ENCODE peak calls at places on chromosomes 13 and 19, in five cellular contexts. One of them, this sample, is unnamed.

GRCh38 chr13:32262165-32262564 is 53.0 kb downstream of the ZAR1L start:
- DNase-seq in astrocyte of the cerebellum: no peak
- DNase-seq in mucosa of descending colon: no peak
- DNase-seq in SJSA1: no peak
- DNase-seq in mammary epithelial cell: peak
- DNase-seq in this sample: no peak

GRCh38 chr13:24228852-24229458 is 68.4 kb downstream of the SPATA13 start:
- DNase-seq in SJSA1: no peak
- DNase-seq in mammary epithelial cell: peak
- DNase-seq in mucosa of descending colon: no peak
- DNase-seq in astrocyte of the cerebellum: peak
- DNase-seq in this sample: no peak

GRCh38 chr19:42113641-42114348 is 18.5 kb downstream of the POU2F2 start:
- DNase-seq in mammary epithelial cell: peak
- DNase-seq in SJSA1: peak
- DNase-seq in mucosa of descending colon: no peak
- DNase-seq in astrocyte of the cerebellum: peak
- DNase-seq in this sample: no peak

GRCh38 chr19:16795042-16795441 is 34.2 kb upstream of the SIN3B start:
- DNase-seq in astrocyte of the cerebellum: no peak
- DNase-seq in mammary epithelial cell: no peak
- DNase-seq in SJSA1: no peak
- DNase-seq in mucosa of descending colon: no peak
- DNase-seq in this sample: no peak

GRCh38 chr13:34863360-34864135 is 78.5 kb upstream of the NBEA start:
- DNase-seq in astrocyte of the cerebellum: peak
- DNase-seq in SJSA1: no peak
- DNase-seq in mucosa of descending colon: no peak
- DNase-seq in mammary epithelial cell: peak
- DNase-seq in this sample: no peak

GRCh38 chr13:114146629-114147028 is 14.2 kb upstream of the RASA3 start:
- DNase-seq in mammary epithelial cell: no peak
- DNase-seq in SJSA1: no peak
- DNase-seq in mucosa of descending colon: peak
- DNase-seq in astrocyte of the cerebellum: no peak
- DNase-seq in this sample: no peak

GRCh38 chr19:17560205-17560595 is 4.8 kb downstream of the COLGALT1 start:
- DNase-seq in astrocyte of the cerebellum: no peak
- DNase-seq in mucosa of descending colon: no peak
- DNase-seq in mammary epithelial cell: no peak
- DNase-seq in SJSA1: no peak
- DNase-seq in this sample: no peak

GRCh38 chr13:53250272-53250875 is 221.8 kb downstream of the OLFM4 start:
- DNase-seq in mammary epithelial cell: peak
- DNase-seq in astrocyte of the cerebellum: peak
- DNase-seq in SJSA1: no peak
- DNase-seq in mucosa of descending colon: no peak
- DNase-seq in this sample: no peak

GRCh38 chr19:42074513-42075363 is 1.2 kb upstream of the ZNF574 start:
- DNase-seq in astrocyte of the cerebellum: no peak
- DNase-seq in mucosa of descending colon: peak
- DNase-seq in SJSA1: no peak
- DNase-seq in mammary epithelial cell: no peak
- DNase-seq in this sample: peak

GRCh38 chr13:51811920-51812328 is 8.0 kb upstream of the DHRS12 start:
- DNase-seq in astrocyte of the cerebellum: no peak
- DNase-seq in mucosa of descending colon: no peak
- DNase-seq in mammary epithelial cell: peak
- DNase-seq in SJSA1: no peak
- DNase-seq in this sample: no peak

GRCh38 chr19:28154077-28154476 is 1058.9 kb downstream of the UQCRFS1 start:
- DNase-seq in SJSA1: no peak
- DNase-seq in mammary epithelial cell: no peak
- DNase-seq in astrocyte of the cerebellum: no peak
- DNase-seq in mucosa of descending colon: no peak
- DNase-seq in this sample: no peak

GRCh38 chr13:103187621-103188020 is 121.4 kb upstream of the SLC10A2 start:
- DNase-seq in SJSA1: no peak
- DNase-seq in astrocyte of the cerebellum: no peak
- DNase-seq in mucosa of descending colon: no peak
- DNase-seq in mammary epithelial cell: no peak
- DNase-seq in this sample: no peak

GRCh38 chr13:49022472-49023144 is 46.9 kb downstream of the FNDC3A start:
- DNase-seq in astrocyte of the cerebellum: no peak
- DNase-seq in SJSA1: no peak
- DNase-seq in mammary epithelial cell: peak
- DNase-seq in mucosa of descending colon: no peak
- DNase-seq in this sample: no peak

GRCh38 chr13:97246596-97246995 is 24.5 kb downstream of the MBNL2 start:
- DNase-seq in astrocyte of the cerebellum: no peak
- DNase-seq in SJSA1: no peak
- DNase-seq in mammary epithelial cell: no peak
- DNase-seq in mucosa of descending colon: no peak
- DNase-seq in this sample: no peak

GRCh38 chr19:55373993-55374757 is 2.5 kb upstream of the TMEM190 start:
- DNase-seq in astrocyte of the cerebellum: no peak
- DNase-seq in mammary epithelial cell: no peak
- DNase-seq in SJSA1: peak
- DNase-seq in mucosa of descending colon: no peak
- DNase-seq in this sample: no peak

GRCh38 chr13:23348270-23349126 is 85.0 kb downstream of the SACS start:
- DNase-seq in astrocyte of the cerebellum: no peak
- DNase-seq in mucosa of descending colon: no peak
- DNase-seq in mammary epithelial cell: no peak
- DNase-seq in SJSA1: no peak
- DNase-seq in this sample: no peak

GRCh38 chr13:40058757-40059236 is 403.3 kb downstream of the COG6 start:
- DNase-seq in SJSA1: no peak
- DNase-seq in mammary epithelial cell: peak
- DNase-seq in astrocyte of the cerebellum: no peak
- DNase-seq in mucosa of descending colon: no peak
- DNase-seq in this sample: no peak

GRCh38 chr13:44373601-44374347 is at the start of gene SERP2:
- DNase-seq in SJSA1: no peak
- DNase-seq in mucosa of descending colon: peak
- DNase-seq in astrocyte of the cerebellum: no peak
- DNase-seq in mammary epithelial cell: no peak
- DNase-seq in this sample: no peak

GRCh38 chr19:34256835-34257558 is 2.6 kb downstream of the GARRE1 start:
- DNase-seq in mammary epithelial cell: no peak
- DNase-seq in SJSA1: no peak
- DNase-seq in mucosa of descending colon: no peak
- DNase-seq in astrocyte of the cerebellum: no peak
- DNase-seq in this sample: no peak

GRCh38 chr19:46386151-46386550 is 27.2 kb downstream of the CCDC8 start:
- DNase-seq in mucosa of descending colon: peak
- DNase-seq in mammary epithelial cell: no peak
- DNase-seq in SJSA1: no peak
- DNase-seq in astrocyte of the cerebellum: no peak
- DNase-seq in this sample: no peak

GRCh38 chr19:41945135-41945766 is 13.9 kb downstream of the RABAC1 start:
- DNase-seq in astrocyte of the cerebellum: no peak
- DNase-seq in mammary epithelial cell: no peak
- DNase-seq in SJSA1: no peak
- DNase-seq in mucosa of descending colon: peak
- DNase-seq in this sample: peak

GRCh38 chr19:51702103-51702753 is 9.1 kb downstream of the SPACA6 start:
- DNase-seq in mammary epithelial cell: peak
- DNase-seq in mucosa of descending colon: peak
- DNase-seq in astrocyte of the cerebellum: no peak
- DNase-seq in SJSA1: no peak
- DNase-seq in this sample: peak

GRCh38 chr13:26377038-26377437 is 123.1 kb downstream of the CDK8 start:
- DNase-seq in astrocyte of the cerebellum: no peak
- DNase-seq in mammary epithelial cell: peak
- DNase-seq in mucosa of descending colon: no peak
- DNase-seq in SJSA1: no peak
- DNase-seq in this sample: no peak

GRCh38 chr19:54420383-54421168 is 5.3 kb downstream of the TTYH1 start:
- DNase-seq in mucosa of descending colon: no peak
- DNase-seq in astrocyte of the cerebellum: no peak
- DNase-seq in mammary epithelial cell: no peak
- DNase-seq in SJSA1: no peak
- DNase-seq in this sample: no peak

GRCh38 chr19:30087381-30088138 is 145.5 kb downstream of the URI1 start:
- DNase-seq in SJSA1: no peak
- DNase-seq in mucosa of descending colon: no peak
- DNase-seq in astrocyte of the cerebellum: no peak
- DNase-seq in mammary epithelial cell: no peak
- DNase-seq in this sample: no peak

GRCh38 chr19:11494634-11495285 is 10.9 kb downstream of the ZNF653 start:
- DNase-seq in astrocyte of the cerebellum: no peak
- DNase-seq in SJSA1: no peak
- DNase-seq in mammary epithelial cell: no peak
- DNase-seq in mucosa of descending colon: no peak
- DNase-seq in this sample: no peak

GRCh38 chr19:38514812-38515633 is 81.5 kb downstream of the RYR1 start:
- DNase-seq in astrocyte of the cerebellum: peak
- DNase-seq in mucosa of descending colon: peak
- DNase-seq in SJSA1: no peak
- DNase-seq in mammary epithelial cell: peak
- DNase-seq in this sample: peak

GRCh38 chr13:113398963-113399754 is 35.2 kb upstream of the GRTP1 start:
- DNase-seq in mammary epithelial cell: no peak
- DNase-seq in astrocyte of the cerebellum: peak
- DNase-seq in SJSA1: peak
- DNase-seq in mucosa of descending colon: no peak
- DNase-seq in this sample: no peak

GRCh38 chr19:41785653-41786052 is 10.7 kb upstream of the CEACAM3 start:
- DNase-seq in astrocyte of the cerebellum: peak
- DNase-seq in SJSA1: no peak
- DNase-seq in mucosa of descending colon: peak
- DNase-seq in mammary epithelial cell: peak
- DNase-seq in this sample: peak

GRCh38 chr19:16457195-16457953 is 14.4 kb downstream of the EPS15L1 start:
- DNase-seq in mammary epithelial cell: peak
- DNase-seq in mucosa of descending colon: no peak
- DNase-seq in SJSA1: peak
- DNase-seq in astrocyte of the cerebellum: no peak
- DNase-seq in this sample: no peak

GRCh38 chr13:112053167-112053743 is 13.7 kb upstream of the SOX1 start:
- DNase-seq in astrocyte of the cerebellum: no peak
- DNase-seq in SJSA1: peak
- DNase-seq in mammary epithelial cell: no peak
- DNase-seq in mucosa of descending colon: no peak
- DNase-seq in this sample: no peak
- H3K4me3 ChIP-seq in astrocyte of the cerebellum: no peak
- H3K4me3 ChIP-seq in SJSA1: no peak
- H3K4me3 ChIP-seq in mammary epithelial cell: no peak
- H3K4me3 ChIP-seq in mucosa of descending colon: no peak
- H3K4me3 ChIP-seq in this sample: no peak

GRCh38 chr13:21142766-21143165 is 33.6 kb downstream of the SKA3 start:
- DNase-seq in astrocyte of the cerebellum: no peak
- DNase-seq in mammary epithelial cell: no peak
- DNase-seq in mucosa of descending colon: no peak
- DNase-seq in SJSA1: no peak
- DNase-seq in this sample: no peak
- H3K4me3 ChIP-seq in astrocyte of the cerebellum: no peak
- H3K4me3 ChIP-seq in mammary epithelial cell: no peak
- H3K4me3 ChIP-seq in mucosa of descending colon: no peak
- H3K4me3 ChIP-seq in SJSA1: no peak
- H3K4me3 ChIP-seq in this sample: no peak

DNA sequence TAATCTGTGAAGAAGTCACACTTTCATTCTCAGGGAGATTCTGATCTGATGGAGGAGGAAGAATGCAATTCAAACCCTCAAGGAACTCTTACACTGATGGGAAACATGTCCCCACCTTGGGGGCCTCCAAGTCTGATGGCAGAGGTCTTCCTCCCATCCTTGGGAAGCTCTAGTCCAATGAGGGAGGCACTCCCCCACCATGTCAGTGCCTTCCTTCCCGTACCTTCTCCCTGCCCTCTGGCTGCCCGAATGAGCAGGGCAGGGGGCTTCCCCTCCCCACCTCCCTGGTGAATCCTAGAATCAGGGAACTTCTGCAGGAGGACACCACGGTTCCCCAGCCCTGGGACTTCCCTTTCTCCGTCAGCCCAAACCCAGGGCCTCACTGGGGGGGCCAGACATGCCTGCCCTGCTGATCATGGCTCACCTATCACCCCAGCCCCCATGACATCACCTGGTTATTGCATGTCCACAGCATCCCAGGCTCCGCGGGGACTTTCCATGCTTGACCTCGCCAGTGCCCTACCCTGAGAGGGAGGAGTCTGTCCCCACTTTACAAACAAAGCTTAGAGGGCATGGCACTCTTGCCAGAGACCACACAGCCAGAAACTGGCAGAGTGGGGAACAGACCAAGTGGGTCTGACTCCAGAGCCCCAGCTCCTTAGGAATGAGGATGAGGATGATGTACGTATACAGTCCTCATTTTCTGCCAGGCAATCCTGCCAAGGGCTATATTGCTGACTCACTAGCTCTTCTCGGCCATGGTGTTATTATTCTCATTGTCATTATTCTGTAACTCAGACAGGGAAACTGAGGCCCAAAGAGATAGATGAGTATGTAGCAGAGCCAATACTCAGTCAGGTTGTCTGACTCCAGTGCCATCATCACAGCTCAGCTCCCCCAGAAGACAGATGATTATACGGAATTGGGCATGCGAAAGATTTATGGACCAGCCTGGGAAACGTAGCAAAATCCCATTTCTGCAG is 9.6 kb upstream of the BCL3 start:
- DNase-seq in mucosa of descending colon: peak
- DNase-seq in SJSA1: peak
- DNase-seq in astrocyte of the cerebellum: no peak
- DNase-seq in mammary epithelial cell: no peak
- DNase-seq in this sample: peak
- H3K4me3 ChIP-seq in mucosa of descending colon: no peak
- H3K4me3 ChIP-seq in SJSA1: no peak
- H3K4me3 ChIP-seq in astrocyte of the cerebellum: no peak
- H3K4me3 ChIP-seq in mammary epithelial cell: no peak
- H3K4me3 ChIP-seq in this sample: no peak

GRCh38 chr13:101416181-101417042 is at the start of gene NALCN:
- DNase-seq in mucosa of descending colon: no peak
- DNase-seq in astrocyte of the cerebellum: no peak
- DNase-seq in SJSA1: peak
- DNase-seq in mammary epithelial cell: peak
- DNase-seq in this sample: no peak

GRCh38 chr13:101417501-101417900 is 1.2 kb upstream of the NALCN start:
- DNase-seq in mucosa of descending colon: no peak
- DNase-seq in SJSA1: no peak
- DNase-seq in mammary epithelial cell: no peak
- DNase-seq in astrocyte of the cerebellum: no peak
- DNase-seq in this sample: no peak

GRCh38 chr13:101412076-101412475 is 4.2 kb downstream of the NALCN start:
- DNase-seq in SJSA1: no peak
- DNase-seq in astrocyte of the cerebellum: no peak
- DNase-seq in mucosa of descending colon: no peak
- DNase-seq in mammary epithelial cell: no peak
- DNase-seq in this sample: no peak

GRCh38 chr13:101415358-101416174 is 742 bp downstream of the NALCN start:
- DNase-seq in mucosa of descending colon: no peak
- DNase-seq in mammary epithelial cell: no peak
- DNase-seq in SJSA1: no peak
- DNase-seq in astrocyte of the cerebellum: no peak
- DNase-seq in this sample: no peak

GRCh38 chr13:101417043-101417406 is 717 bp upstream of the NALCN start:
- DNase-seq in mucosa of descending colon: no peak
- DNase-seq in astrocyte of the cerebellum: peak
- DNase-seq in mammary epithelial cell: peak
- DNase-seq in SJSA1: no peak
- DNase-seq in this sample: no peak
- H3K4me3 ChIP-seq in mucosa of descending colon: no peak
- H3K4me3 ChIP-seq in astrocyte of the cerebellum: peak
- H3K4me3 ChIP-seq in mammary epithelial cell: peak
- H3K4me3 ChIP-seq in SJSA1: peak
- H3K4me3 ChIP-seq in this sample: no peak

GRCh38 chr13:71309905-71310304 is 557.1 kb downstream of the DACH1 start:
- DNase-seq in astrocyte of the cerebellum: no peak
- DNase-seq in SJSA1: no peak
- DNase-seq in mammary epithelial cell: no peak
- DNase-seq in mucosa of descending colon: no peak
- DNase-seq in this sample: no peak
- H3K4me3 ChIP-seq in astrocyte of the cerebellum: no peak
- H3K4me3 ChIP-seq in SJSA1: no peak
- H3K4me3 ChIP-seq in mammary epithelial cell: no peak
- H3K4me3 ChIP-seq in mucosa of descending colon: no peak
- H3K4me3 ChIP-seq in this sample: no peak

This sample was measured in transverse colon.